ENCODE peak calls at places on chromosomes 13 and 19, in eight cellular contexts. F, V, J, X, M, W, S and G are unnamed samples.

GRCh38 chr19:45477713-45478453 is 10.1 kb downstream of the FOSB start:
- DNase-seq in X (peak; percentile 24), M (no peak), F (no peak), W (no peak), S (no peak), J (no peak), V (no peak), G (no peak)

GRCh38 chr13:29571876-29572570 is 23.5 kb downstream of the SLC7A1 start:
- DNase-seq in J (no peak), W (no peak), S (no peak), M (no peak), V (no peak), X (no peak), F (no peak), G (no peak)

GRCh38 chr13:105465251-105465650 is 1070.2 kb downstream of the EFNB2 start:
- DNase-seq in M (no peak), J (no peak), V (no peak), X (no peak), F (no peak), S (no peak), W (no peak), G (no peak)

GRCh38 chr13:26663801-26664200 is 96.8 kb downstream of the GPR12 start:
- DNase-seq in W (no peak), M (no peak), X (no peak), S (no peak), F (no peak), J (no peak), V (no peak), G (no peak)

GRCh38 chr19:21126078-21126477 is 15.8 kb upstream of the ZNF431 start:
- DNase-seq in F (no peak), W (no peak), X (no peak), J (no peak), V (no peak), M (no peak), S (no peak), G (no peak)

GRCh38 chr13:31846984-31847752 is 107.8 kb downstream of the RXFP2 start:
- DNase-seq in M (peak; percentile 12), S (no peak), V (no peak), W (no peak), X (no peak), F (no peak), J (peak; percentile 28), G (no peak)

GRCh38 chr13:44413095-44413494 is 39.5 kb downstream of the SERP2 start:
- DNase-seq in V (no peak), J (no peak), W (no peak), X (no peak), F (no peak), S (peak; percentile 35), M (no peak), G (no peak)

GRCh38 chr19:677201-677600 is 1.0 kb downstream of the FSTL3 start:
- DNase-seq in W (no peak), J (peak; percentile 84), V (no peak), M (peak; percentile 91), S (peak; percentile 91), X (no peak), F (peak; percentile 89), G (peak; percentile 47)

GRCh38 chr13:27967736-27968315 is 1.3 kb downstream of the CDX2 start:
- DNase-seq in V (no peak), J (no peak), W (no peak), X (no peak), S (no peak), F (no peak), M (no peak), G (no peak)

GRCh38 chr19:55654833-55655647 is at the start of gene U2AF2:
- DNase-seq in F (peak; percentile 97), M (peak; percentile 95), W (peak; percentile 94), J (peak; percentile 96), V (peak; percentile 88), S (peak; percentile 99), X (peak; percentile 94), G (peak; percentile 90)

GRCh38 chr19:35995655-35995993 is 636 bp downstream of the SDHAF1 start:
- DNase-seq in F (peak; percentile 66), W (peak; percentile 24), X (peak; percentile 73), V (no peak), J (peak; percentile 29), S (peak; percentile 57), M (peak; percentile 34), G (no peak)

GRCh38 chr19:43786665-43787064 is 5.9 kb upstream of the KCNN4 start:
- DNase-seq in M (no peak), W (no peak), X (no peak), S (no peak), V (no peak), J (no peak), F (no peak), G (no peak)

GRCh38 chr13:33537691-33538090 is 252.1 kb upstream of the STARD13 start:
- DNase-seq in W (no peak), M (no peak), F (no peak), S (no peak), V (no peak), X (no peak), J (no peak), G (no peak)

GRCh38 chr13:114167445-114167844 is 11.6 kb upstream of the CFAP97D2 start:
- DNase-seq in W (no peak), S (no peak), J (no peak), F (no peak), V (no peak), M (no peak), X (no peak), G (no peak)

GRCh38 chr19:4897146-4897545 is 5.5 kb downstream of the ARRDC5 start:
- DNase-seq in S (no peak), F (no peak), X (no peak), M (no peak), V (no peak), J (no peak), W (no peak), G (no peak)

GRCh38 chr13:112034846-112035245 is 32.1 kb upstream of the SOX1 start:
- DNase-seq in X (no peak), F (no peak), W (no peak), S (no peak), M (no peak), J (no peak), V (no peak), G (no peak)